ENCODE peak calls at places on chromosome 9, in six cellular contexts. R, I, F, J, D and S are unnamed samples.
A peak's percentile ranks its signal among the peaks of the same experiment; 100 is the strongest.

GRCh38 chr9:78236511-78236950 is 656 bp downstream of the CEP78 start:
- DNase-seq in J (no peak), F (peak; percentile 11), D (peak; percentile 50), R (no peak), I (no peak), S (peak; percentile 31)

GRCh38 chr9:127349483-127350127 is 47.4 kb upstream of the SLC2A8 start:
- DNase-seq in J (no peak), I (no peak), D (no peak), F (no peak), R (no peak), S (no peak)

GRCh38 chr9:116594552-116594951 is 92.6 kb upstream of the TRIM32 start:
- DNase-seq in D (peak; percentile 72), R (peak; percentile 3), I (no peak), F (peak; percentile 88), J (no peak), S (no peak)

GRCh38 chr9:4048441-4048840 is 251.4 kb downstream of the GLIS3 start:
- DNase-seq in I (no peak), F (peak; percentile 85), D (no peak), J (no peak), R (peak; percentile 7), S (no peak)

GRCh38 chr9:14205463-14205862 is 108.5 kb downstream of the NFIB start:
- DNase-seq in J (no peak), I (no peak), R (no peak), D (peak; percentile 88), F (peak; percentile 92), S (no peak)

GRCh38 chr9:35195683-35196082 is 33.9 kb downstream of the UNC13B start:
- DNase-seq in J (no peak), I (no peak), R (no peak), D (no peak), F (peak; percentile 72), S (no peak)

GRCh38 chr9:114279693-114280092 is 43.2 kb upstream of the ORM1 start:
- DNase-seq in R (no peak), D (no peak), J (no peak), F (no peak), I (no peak), S (no peak)

GRCh38 chr9:37975639-37976038 is 71.7 kb upstream of the SLC25A51 start:
- DNase-seq in I (no peak), D (no peak), F (no peak), J (no peak), R (no peak), S (no peak)

GRCh38 chr9:88804289-88804596 is 187.0 kb upstream of the S1PR3 start:
- DNase-seq in D (peak; percentile 27), J (no peak), R (no peak), I (no peak), F (no peak), S (no peak)

GRCh38 chr9:121447341-121447834 is 52.3 kb downstream of the GGTA1 start:
- DNase-seq in F (peak; percentile 80), R (no peak), J (no peak), I (no peak), D (peak; percentile 77), S (no peak)

GRCh38 chr9:6334305-6334704 is 6.1 kb downstream of the TPD52L3 start:
- DNase-seq in F (no peak), I (no peak), R (no peak), J (no peak), D (no peak), S (no peak)

GRCh38 chr9:26326473-26327044 is 566.0 kb downstream of the CAAP1 start:
- DNase-seq in D (peak; percentile 40), I (no peak), R (peak; percentile 7), F (peak; percentile 70), J (no peak), S (no peak)

GRCh38 chr9:29556317-29556716 is 1983.0 kb upstream of the C9orf72 start:
- DNase-seq in J (no peak), F (peak; percentile 87), R (peak; percentile 7), I (no peak), D (peak; percentile 86), S (peak; percentile 4)

GRCh38 chr9:81690251-81690851 is 1.0 kb upstream of the TLE1 start:
- DNase-seq in J (no peak), R (no peak), F (no peak), I (no peak), D (peak; percentile 65), S (no peak)

GRCh38 chr9:114282507-114282906 is 40.4 kb upstream of the ORM1 start:
- DNase-seq in I (no peak), R (no peak), D (peak; percentile 25), J (no peak), F (no peak), S (no peak)

GRCh38 chr9:38126730-38127129 is 57.7 kb upstream of the SHB start:
- DNase-seq in J (no peak), D (no peak), F (no peak), I (no peak), R (no peak), S (no peak)

GRCh38 chr9:135074354-135075233 is 12.9 kb upstream of the OLFM1 start:
- DNase-seq in R (no peak), F (no peak), D (no peak), I (no peak), J (no peak), S (peak; percentile 79)

GRCh38 chr9:127104465-127105311 is 17.7 kb downstream of the ANGPTL2 start:
- DNase-seq in D (peak; percentile 52), J (no peak), I (no peak), R (no peak), F (no peak), S (no peak)

GRCh38 chr9:109794361-109795012 is 14.5 kb downstream of the PALM2AKAP2 start:
- DNase-seq in I (no peak), J (no peak), D (no peak), R (no peak), F (peak; percentile 46), S (no peak)

GRCh38 chr9:36276840-36277239 is 18.6 kb upstream of the GNE start:
- DNase-seq in J (no peak), R (no peak), I (no peak), D (peak; percentile 37), F (peak; percentile 90), S (no peak)

GRCh38 chr9:17135578-17135904 is 701 bp downstream of the CNTLN start:
- DNase-seq in D (no peak), I (no peak), R (no peak), J (no peak), F (no peak), S (peak; percentile 13)

GRCh38 chr9:132662152-132662945 is 7.4 kb downstream of the DDX31 start:
- DNase-seq in I (no peak), J (no peak), D (no peak), F (no peak), R (no peak), S (no peak)

GRCh38 chr9:131319486-131319885 is 30.0 kb downstream of the PLPP7 start:
- DNase-seq in I (no peak), J (no peak), D (no peak), R (no peak), F (no peak), S (no peak)

GRCh38 chr9:116141864-116142561 is 11.6 kb upstream of the PAPPA start:
- DNase-seq in I (no peak), R (no peak), F (no peak), J (no peak), D (peak; percentile 60), S (no peak)

GRCh38 chr9:76257224-76257794 is 136.9 kb downstream of the RFK start:
- DNase-seq in I (no peak), F (no peak), J (no peak), R (no peak), D (no peak), S (no peak)

GRCh38 chr9:114452219-114453169 is 52.8 kb downstream of the WHRN start:
- DNase-seq in J (no peak), F (no peak), D (no peak), I (peak; percentile 4), R (no peak), S (no peak)

GRCh38 chr9:114214181-114214580 is 58.8 kb downstream of the COL27A1 start:
- DNase-seq in F (no peak), I (no peak), J (no peak), D (no peak), R (no peak), S (no peak)

GRCh38 chr9:120775859-120776258 is 17.4 kb downstream of the FBXW2 start:
- DNase-seq in D (peak; percentile 92), I (no peak), R (no peak), F (no peak), J (no peak), S (no peak)

GRCh38 chr9:1966725-1967366 is 48.3 kb upstream of the SMARCA2 start:
- DNase-seq in J (no peak), D (no peak), I (no peak), R (no peak), F (no peak), S (no peak)

GRCh38 chr9:121362813-121363585 is 7.1 kb downstream of the STOM start:
- DNase-seq in I (no peak), F (peak; percentile 77), R (no peak), D (peak; percentile 32), J (no peak), S (no peak)

GRCh38 chr9:32663741-32664140 is 28.3 kb upstream of the TAF1L start:
- DNase-seq in R (no peak), F (no peak), D (no peak), I (no peak), J (no peak), S (no peak)

GRCh38 chr9:129763235-129763917 is 10.5 kb upstream of the PTGES start:
- DNase-seq in J (no peak), R (no peak), F (peak; percentile 93), I (no peak), D (no peak), S (no peak)

GRCh38 chr9:33460854-33461253 is 12.9 kb downstream of the NOL6 start:
- DNase-seq in R (no peak), I (no peak), J (no peak), F (no peak), D (no peak), S (no peak)

GRCh38 chr9:137947012-137947411 is 69.4 kb downstream of the CACNA1B start:
- DNase-seq in F (no peak), R (no peak), D (no peak), I (no peak), J (no peak), S (no peak)

GRCh38 chr9:87650611-87651295 is 75.2 kb upstream of the CTSL start:
- DNase-seq in J (no peak), F (no peak), R (no peak), I (no peak), D (no peak), S (no peak)

GRCh38 chr9:131639771-131640437 is 94.6 kb downstream of the PRRT1B start:
- DNase-seq in R (no peak), D (no peak), I (no peak), J (no peak), F (no peak), S (no peak)

GRCh38 chr9:114399381-114399780 is 11.6 kb upstream of the AKNA start:
- DNase-seq in F (no peak), D (peak; percentile 24), I (no peak), R (no peak), J (no peak), S (no peak)